ENCODE peak calls at places on chromosomes 13 and 19, in four cellular contexts. N, T, W and J are unnamed samples.
A peak's percentile ranks its signal among the peaks of the same experiment; 100 is the strongest.

GRCh38 chr13:75514080-75515040 is 23.3 kb downstream of the COMMD6 start:
- DNase-seq in W (no peak), N (peak; percentile 29), T (peak; percentile 42), J (no peak)

GRCh38 chr13:41837668-41838067 is 123.2 kb downstream of the VWA8 start:
- DNase-seq in T (peak; percentile 39), N (peak; percentile 27), W (no peak), J (no peak)

GRCh38 chr13:58620171-58620570 is 988.6 kb downstream of the PCDH17 start:
- DNase-seq in N (no peak), T (no peak), W (peak; percentile 36), J (no peak)

GRCh38 chr13:51849145-51850101 is 4.4 kb upstream of the TMEM272 start:
- DNase-seq in N (peak; percentile 23), T (peak; percentile 48), W (peak; percentile 94), J (peak; percentile 77)

GRCh38 chr13:107866007-107866665 is 349.2 kb downstream of the LIG4 start:
- DNase-seq in T (peak; percentile 62), N (peak; percentile 32), W (peak; percentile 63), J (peak; percentile 93)

GRCh38 chr13:23383151-23383550 is 50.4 kb downstream of the SACS start:
- DNase-seq in T (no peak), N (no peak), W (no peak), J (no peak)

GRCh38 chr13:29369060-29369743 is 226.3 kb downstream of the SLC7A1 start:
- DNase-seq in N (peak; percentile 16), T (peak; percentile 23), W (peak; percentile 81), J (peak; percentile 78)

GRCh38 chr19:18879579-18880373 is 16.2 kb downstream of the CERS1 start:
- DNase-seq in T (no peak), N (no peak), W (peak; percentile 90), J (no peak)

GRCh38 chr13:80340643-80341097 is 256 bp downstream of the SPRY2 start:
- DNase-seq in T (peak; percentile 72), W (no peak), N (peak; percentile 64), J (no peak)

GRCh38 chr19:55255618-55256423 is 3.0 kb downstream of the PPP6R1 start:
- DNase-seq in W (no peak), T (peak; percentile 39), N (peak; percentile 26), J (peak; percentile 94)

GRCh38 chr13:26025771-26026170 is 26.0 kb downstream of the SHISA2 start:
- DNase-seq in W (no peak), T (no peak), N (no peak), J (no peak)

GRCh38 chr19:27962260-27962659 is 1250.7 kb downstream of the UQCRFS1 start:
- DNase-seq in T (peak; percentile 79), W (peak; percentile 10), N (peak; percentile 77), J (no peak)

GRCh38 chr13:96958286-96958891 is 35.9 kb downstream of the OXGR1 start:
- DNase-seq in W (peak; percentile 84), N (peak; percentile 1), T (peak; percentile 8), J (no peak)

GRCh38 chr19:39098365-39099269 is 14.4 kb downstream of the ACP7 start:
- DNase-seq in N (no peak), W (peak; percentile 64), T (no peak), J (peak; percentile 53)

GRCh38 chr13:70424428-70424827 is 316.2 kb upstream of the KLHL1 start:
- DNase-seq in N (no peak), W (peak; percentile 88), T (no peak), J (no peak)

GRCh38 chr19:14139944-14140343 is 3.6 kb upstream of the ASF1B start:
- DNase-seq in W (no peak), N (no peak), T (no peak), J (no peak)

GRCh38 chr19:14141041-14141440 is 4.7 kb upstream of the ASF1B start:
- DNase-seq in W (no peak), N (no peak), T (no peak), J (no peak)

GRCh38 chr19:14138576-14139265 is 2.3 kb upstream of the ASF1B start:
- DNase-seq in T (peak; percentile 61), W (no peak), N (peak; percentile 44), J (peak; percentile 86)

GRCh38 chr19:14145381-14145780 is 9.0 kb upstream of the ASF1B start:
- DNase-seq in W (no peak), T (no peak), N (no peak), J (no peak)

GRCh38 chr19:14142262-14143190 is 6.1 kb upstream of the ASF1B start:
- DNase-seq in T (no peak), W (no peak), N (no peak), J (peak; percentile 10)
- H3K79me2 ChIP-seq in T (no peaks in the 10 kb centered on the region), W (no peaks in the 10 kb centered on the region), N (peaks cover 4% of the 10 kb centered on the region), J (peaks cover 35% of the 10 kb centered on the region)

DNA sequence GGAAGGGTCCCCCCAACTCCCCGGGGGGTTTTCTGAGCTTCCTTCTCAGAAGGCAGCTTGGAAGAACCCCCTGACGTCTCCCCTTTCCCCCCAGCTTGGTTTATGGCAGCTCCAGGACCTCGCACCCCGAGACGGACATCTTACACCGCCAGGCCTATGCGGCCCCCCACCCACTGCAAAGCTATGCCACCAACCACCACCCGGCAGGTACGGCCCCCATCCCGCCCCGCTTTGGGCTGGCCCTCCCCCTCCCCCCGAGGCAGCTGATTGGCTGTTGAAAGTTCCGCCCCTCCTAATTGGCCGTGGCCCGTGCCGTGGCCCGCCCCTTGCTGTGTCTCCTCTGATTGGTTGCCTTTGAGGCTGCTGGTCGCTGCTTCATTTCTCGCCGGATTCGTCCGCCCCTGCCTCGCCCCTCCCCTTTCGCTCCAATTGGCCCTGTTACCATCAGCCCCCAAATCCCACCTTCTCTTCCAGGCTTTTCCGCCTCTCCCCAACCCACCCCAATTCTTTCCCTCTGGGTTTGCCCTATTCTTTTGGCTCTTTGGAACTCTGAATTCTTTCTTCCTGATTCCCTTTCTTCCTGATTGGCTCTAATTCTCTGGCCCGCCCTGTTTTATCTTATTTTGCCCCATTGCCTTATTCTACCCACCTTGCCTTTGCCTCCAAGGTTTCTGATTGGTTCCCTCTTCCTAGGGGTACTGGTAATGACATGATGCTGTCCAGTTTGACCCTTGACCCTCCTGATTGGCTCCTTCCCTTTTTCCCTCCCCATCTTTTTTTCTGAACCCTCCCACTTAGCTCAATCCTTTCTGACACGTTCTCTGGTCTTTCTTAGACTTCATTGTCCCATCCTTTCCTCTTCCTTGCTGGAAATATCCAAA is 2.5 kb downstream of the PRR12 start:
- DNase-seq in W (peak; percentile 99), N (peak; percentile 81), T (peak; percentile 88), J (peak; percentile 100)
- H3K4me3 ChIP-seq in W (peak overlapping the region; percentile 99), N (peak overlapping the region; percentile 78), T (peak overlapping the region; percentile 90), J (peak overlapping the region; percentile 87)

GRCh38 chr19:4580961-4581380 is 21.5 kb upstream of the SEMA6B start:
- DNase-seq in W (no peak), T (no peak), N (no peak), J (peak; percentile 75)
- H3K4me2 ChIP-seq in W (peak overlapping the region; percentile 84), T (no peak overlapping the region), N (peak overlapping the region; percentile 22), J (no peak overlapping the region)

GRCh38 chr13:93244918-93245280 is 18.3 kb downstream of the GPC6 start:
- DNase-seq in N (peak; percentile 82), W (no peak), T (peak; percentile 86), J (no peak)

GRCh38 chr13:93246069-93246468 is 19.5 kb downstream of the GPC6 start:
- DNase-seq in T (no peak), N (no peak), W (no peak), J (no peak)

GRCh38 chr13:93249918-93250306 is 23.3 kb downstream of the GPC6 start:
- DNase-seq in T (no peak), N (no peak), W (no peak), J (no peak)

GRCh38 chr13:93248627-93249047 is 22.0 kb downstream of the GPC6 start:
- DNase-seq in W (peak; percentile 72), N (peak; percentile 66), T (peak; percentile 79), J (peak; percentile 55)

GRCh38 chr13:93249259-93249917 is 22.8 kb downstream of the GPC6 start:
- DNase-seq in T (peak; percentile 93), N (peak; percentile 91), W (no peak), J (peak; percentile 73)
- H3K79me2 ChIP-seq in T (peaks cover 3% of the 10 kb centered on the region), N (peaks cover 49% of the 10 kb centered on the region), W (peaks cover 84% of the 10 kb centered on the region), J (peaks cover 10% of the 10 kb centered on the region)

GRCh38 chr13:100075700-100076587 is 12.9 kb upstream of the PCCA start:
- DNase-seq in W (no peak), N (no peak), T (no peak), J (peak; percentile 62)
- H3K4me3 ChIP-seq in W (no peak overlapping the region), N (no peak overlapping the region), T (no peak overlapping the region), J (no peak overlapping the region)